ENCODE peak calls at places on chromosomes 16 and 17, in five cellular contexts. F, K, Z, H and V are unnamed samples.

GRCh38 chr17:79997004-79997673 is 38.5 kb downstream of the TBC1D16 start:
- DNase-seq in K (no peak), H (no peak), Z (no peak), F (peak), V (no peak)

GRCh38 chr17:75848523-75849303 is 4.5 kb upstream of the UNC13D start:
- DNase-seq in K (peak), H (peak), Z (peak), F (peak), V (peak)

GRCh38 chr17:69608808-69609494 is 194.5 kb downstream of the MAP2K6 start:
- DNase-seq in F (no peak), Z (peak), H (no peak), K (peak), V (no peak)

GRCh38 chr17:71024969-71025368 is 855.6 kb downstream of the KCNJ2 start:
- DNase-seq in H (no peak), F (no peak), Z (no peak), K (no peak), V (no peak)

GRCh38 chr17:2420131-2420530 is 19.3 kb upstream of the MNT start:
- DNase-seq in Z (no peak), H (no peak), K (no peak), F (no peak), V (no peak)

GRCh38 chr16:27505297-27506236 is 44.1 kb downstream of the GTF3C1 start:
- DNase-seq in K (no peak), F (no peak), Z (peak), H (no peak), V (no peak)

GRCh38 chr17:81322271-81323082 is 27.4 kb upstream of the SLC38A10 start:
- DNase-seq in Z (peak), K (no peak), F (peak), H (no peak), V (peak)

GRCh38 chr16:73048292-73049050 is 543 bp upstream of the ZFHX3 start:
- DNase-seq in H (peak), K (peak), Z (no peak), F (no peak), V (peak)

GRCh38 chr17:7313890-7314718 is 1.1 kb downstream of the GPS2 start:
- DNase-seq in H (no peak), K (no peak), F (peak), Z (peak), V (no peak)

GRCh38 chr16:68230956-68231355 is 5.0 kb downstream of the ESRP2 start:
- DNase-seq in K (no peak), Z (no peak), H (no peak), F (no peak), V (no peak)

GRCh38 chr16:70700101-70701020 is 14.5 kb upstream of the MTSS2 start:
- DNase-seq in Z (no peak), F (no peak), H (no peak), K (peak), V (peak)

GRCh38 chr16:21302454-21302853 is 24.4 kb upstream of the CRYM start:
- DNase-seq in K (no peak), F (no peak), H (no peak), Z (peak), V (no peak)

DNA sequence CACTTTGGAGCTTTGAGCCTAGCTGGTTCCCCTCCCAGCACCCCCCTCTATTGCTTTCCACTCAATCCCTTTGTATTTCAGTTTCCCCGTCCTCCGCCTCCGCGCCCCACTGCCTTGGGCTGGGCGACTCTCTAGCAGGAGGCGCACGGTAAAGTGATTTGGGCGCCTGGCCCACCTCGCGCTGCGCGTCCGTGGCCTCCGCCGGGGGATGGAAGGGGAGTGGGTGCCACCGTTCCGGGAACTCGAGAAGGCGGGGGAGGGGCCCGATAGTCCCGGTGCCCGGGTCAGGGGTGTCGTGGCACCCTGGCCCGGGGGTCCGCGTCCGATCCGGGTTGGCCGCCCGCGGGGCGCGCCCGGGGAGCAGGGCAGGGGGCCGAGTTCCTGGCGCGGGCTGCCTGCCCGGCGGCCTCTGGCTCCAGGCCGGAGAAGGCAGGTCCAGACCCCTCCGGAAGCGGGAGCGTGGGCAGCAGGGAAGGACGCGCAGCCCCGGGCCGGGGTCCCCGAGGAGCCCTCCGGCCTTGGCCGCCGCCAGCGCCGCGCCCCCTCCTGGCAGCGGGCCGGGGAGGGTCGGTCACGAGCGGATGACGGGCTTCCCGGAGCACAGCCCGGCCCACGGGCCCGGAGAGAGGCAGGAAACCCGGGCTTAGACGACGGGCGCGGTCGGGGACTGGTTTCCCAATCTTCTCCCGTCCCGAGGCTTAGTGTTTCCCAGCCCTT is 15.8 kb downstream of the MEOX1 start:
- DNase-seq in Z (peak), F (peak), K (peak), H (peak), V (peak)
- TF ChIP-seq CTCF in Z (no peak), F (no peak), K (no peak), H (no peak), V (no peak)

DNA sequence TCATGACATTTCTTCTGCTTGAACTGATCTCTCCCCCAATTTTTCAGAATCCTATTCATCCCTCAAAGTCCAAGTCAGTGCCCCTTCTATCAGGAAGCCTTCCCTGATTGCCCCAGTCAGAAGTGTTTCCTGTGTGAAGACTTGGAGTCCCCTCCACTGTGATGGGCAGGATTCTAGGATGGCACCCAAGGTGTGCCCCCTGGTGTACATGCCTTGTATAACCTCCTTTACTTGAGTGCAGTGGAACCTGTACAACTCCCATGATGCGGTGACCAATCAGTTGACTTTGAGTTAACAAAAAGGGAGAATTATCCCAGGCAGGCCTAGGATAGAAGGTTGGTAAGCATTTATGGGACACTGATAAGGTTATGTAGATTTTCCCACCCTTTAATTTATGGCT is 23.4 kb downstream of the MYH13 start:
- DNase-seq in H (no peak), F (peak), Z (peak), K (no peak), V (no peak)
- TF ChIP-seq CTCF in H (no peak), F (peak), Z (peak), K (no peak), V (no peak)

DNA sequence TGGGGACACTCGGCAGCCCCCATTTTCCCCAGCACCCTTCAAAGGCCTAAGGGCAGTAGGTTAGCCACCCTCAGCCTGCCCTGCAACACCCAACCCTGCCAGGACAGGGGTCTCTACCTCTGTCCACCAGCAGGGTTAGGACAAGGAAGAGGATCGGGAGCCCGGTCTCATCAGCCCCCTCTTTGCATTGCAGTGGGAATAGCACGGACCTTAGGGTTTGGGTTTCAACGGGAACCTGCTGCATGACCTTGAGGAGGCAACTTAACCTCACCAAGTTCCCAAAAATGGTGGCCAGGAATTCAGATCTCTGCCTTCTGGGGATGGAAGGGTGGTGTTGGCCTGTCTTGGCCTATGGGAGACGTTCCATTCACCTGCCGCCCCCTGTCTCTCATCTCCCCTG is 20.2 kb upstream of the SPPL2C start:
- DNase-seq in F (no peak), H (no peak), K (no peak), Z (no peak), V (no peak)
- TF ChIP-seq CTCF in F (no peak), H (no peak), K (no peak), Z (no peak), V (no peak)

DNA sequence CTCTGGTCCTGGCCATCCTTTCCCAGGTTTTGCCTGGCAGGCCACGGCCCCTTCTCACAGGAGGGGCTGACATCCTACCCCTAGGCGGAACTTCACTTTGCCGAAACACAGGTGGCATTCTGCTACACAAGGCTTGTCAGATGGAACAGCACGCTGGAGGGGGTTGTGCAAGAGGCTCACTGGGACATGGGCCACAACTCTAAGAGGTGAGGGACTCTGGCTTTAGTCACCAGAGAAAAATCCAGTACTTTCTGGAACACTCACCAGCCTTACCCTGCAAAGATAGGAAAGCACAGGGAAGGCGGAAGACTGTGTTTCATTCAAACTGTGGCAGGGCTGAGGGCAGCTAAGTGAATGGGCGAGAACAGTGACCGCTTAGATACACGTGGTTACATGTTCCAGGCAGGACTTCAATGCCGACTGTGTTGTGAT is 18.3 kb downstream of the CDC42EP4 start:
- DNase-seq in K (peak), F (no peak), Z (peak), H (peak), V (peak)
- TF ChIP-seq CTCF in K (no peak), F (no peak), Z (no peak), H (no peak), V (no peak)

GRCh38 chr17:32609085-32609484 is 122.3 kb downstream of the CDK5R1 start:
- DNase-seq in K (peak), F (peak), Z (peak), H (peak), V (peak)
- TF ChIP-seq CTCF in K (peak), F (peak), Z (peak), H (peak), V (no peak)

DNA sequence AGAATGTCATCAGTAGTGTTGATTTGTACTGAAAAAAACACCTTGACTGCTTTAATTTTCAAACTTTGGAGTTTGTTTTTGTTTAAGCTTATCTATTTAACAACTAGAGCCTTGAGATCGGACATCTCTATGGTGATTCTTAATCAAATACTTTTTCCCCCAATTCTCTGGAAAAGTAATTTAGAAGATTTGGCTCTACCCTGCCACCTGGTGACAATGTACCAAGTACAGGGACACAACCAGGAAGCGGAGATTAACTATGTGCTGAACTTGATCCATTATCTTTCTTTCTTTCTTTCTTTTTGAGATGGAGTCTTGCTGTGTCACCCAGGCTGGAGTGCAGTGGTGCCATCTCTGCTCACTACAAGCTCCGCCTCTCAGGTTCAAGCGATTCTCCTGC is 30.8 kb downstream of the USP43 start:
- DNase-seq in H (no peak), F (no peak), Z (no peak), K (no peak), V (no peak)
- TF ChIP-seq CTCF in H (no peak), F (no peak), Z (peak), K (peak), V (peak)

DNA sequence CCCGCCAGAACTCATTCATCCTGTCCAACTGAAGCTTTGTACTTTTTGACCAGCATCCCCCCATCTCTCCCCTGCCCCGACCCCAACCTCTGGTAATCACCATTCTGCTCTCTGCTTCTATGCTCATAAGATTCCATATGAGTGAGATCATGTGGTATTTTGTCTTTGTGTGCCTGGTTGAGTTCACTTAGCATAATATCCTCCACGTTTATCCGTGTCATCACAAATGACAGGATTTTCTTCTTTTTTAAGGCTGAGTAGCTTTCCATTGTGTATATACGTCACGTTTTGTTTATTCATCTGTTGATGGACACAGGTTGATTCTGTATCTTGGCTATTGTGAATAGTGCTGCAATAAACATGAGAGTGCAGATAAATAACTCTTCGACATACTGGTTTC is 278.9 kb downstream of the SNX29 start:
- DNase-seq in H (no peak), K (no peak), F (no peak), Z (no peak), V (no peak)
- TF ChIP-seq CTCF in H (no peak), K (no peak), F (no peak), Z (no peak), V (no peak)